ENCODE peak calls at places on chromosome 15, in six cellular contexts. O is left ventricle myocardium inferior; J is IMR-90; V is AG04450; K is mucosa of descending colon; I is CD4-positive, CD25-positive, alpha-beta regulatory T cell. P is an unnamed sample.

GRCh38 chr15:52350423-52350822 is 54.8 kb upstream of the MYO5C start:
- DNase-seq in O (no peak), J (no peak), V (no peak), K (no peak), I (no peak), P (no peak)

GRCh38 chr15:65054333-65055200 is 9.4 kb downstream of the SLC51B start:
- DNase-seq in O (peak; percentile 77), J (peak; percentile 68), V (no peak), K (no peak), I (peak; percentile 12), P (peak; percentile 50)

GRCh38 chr15:77753238-77753873 is 120.6 kb upstream of the LINGO1 start:
- DNase-seq in O (no peak), J (peak; percentile 5), V (no peak), K (no peak), I (no peak), P (peak; percentile 16)

GRCh38 chr15:25240461-25241021 is 198.3 kb downstream of the UBE3A start:
- DNase-seq in O (peak; percentile 4), J (no peak), V (no peak), K (peak; percentile 26), I (no peak), P (no peak)

GRCh38 chr15:65940618-65940909 is 71.3 kb downstream of the RAB11A start:
- DNase-seq in O (no peak), J (peak; percentile 13), V (no peak), K (no peak), I (no peak), P (no peak)

GRCh38 chr15:59168536-59168935 is 38.1 kb upstream of the LDHAL6B start:
- DNase-seq in O (no peak), J (peak; percentile 63), V (no peak), K (no peak), I (no peak), P (no peak)

GRCh38 chr15:59438891-59439290 is 905 bp downstream of the FAM81A start:
- DNase-seq in O (no peak), J (no peak), V (no peak), K (peak; percentile 65), I (no peak), P (no peak)

GRCh38 chr15:39874890-39875549 is 45.0 kb downstream of the GPR176 start:
- DNase-seq in O (no peak), J (no peak), V (no peak), K (no peak), I (no peak), P (peak; percentile 37)

GRCh38 chr15:40843885-40844542 is at the start of gene SPINT1:
- DNase-seq in O (no peak), J (no peak), V (no peak), K (peak; percentile 88), I (no peak), P (no peak)

GRCh38 chr15:76239786-76240185 is 71.5 kb downstream of the ETFA start:
- DNase-seq in O (no peak), J (peak; percentile 18), V (no peak), K (no peak), I (no peak), P (no peak)

GRCh38 chr15:74680461-74680860 is 15.4 kb downstream of the EDC3 start:
- DNase-seq in O (no peak), J (peak; percentile 23), V (no peak), K (no peak), I (no peak), P (no peak)

GRCh38 chr15:22895465-22896190 is 57.2 kb downstream of the NIPA2 start:
- DNase-seq in O (no peak), J (peak; percentile 34), V (no peak), K (no peak), I (no peak), P (no peak)

GRCh38 chr15:64247906-64248541 is 85.2 kb upstream of the PPIB start:
- DNase-seq in O (no peak), J (peak; percentile 90), V (peak; percentile 60), K (no peak), I (no peak), P (peak; percentile 12)

GRCh38 chr15:46815765-46816164 is 901.5 kb upstream of the SEMA6D start:
- DNase-seq in O (peak; percentile 14), J (no peak), V (no peak), K (no peak), I (no peak), P (no peak)

GRCh38 chr15:38650384-38650783 is 85.8 kb upstream of the RASGRP1 start:
- DNase-seq in O (no peak), J (no peak), V (no peak), K (no peak), I (no peak), P (no peak)

GRCh38 chr15:38652998-38653397 is 88.4 kb upstream of the RASGRP1 start:
- DNase-seq in O (no peak), J (no peak), V (no peak), K (no peak), I (peak; percentile 62), P (peak; percentile 99)

GRCh38 chr15:38650936-38651327 is 86.3 kb upstream of the RASGRP1 start:
- DNase-seq in O (no peak), J (no peak), V (no peak), K (no peak), I (no peak), P (no peak)

GRCh38 chr15:38651328-38652038 is 86.9 kb upstream of the RASGRP1 start:
- DNase-seq in O (no peak), J (no peak), V (no peak), K (peak; percentile 59), I (peak; percentile 30), P (peak; percentile 97)

DNA sequence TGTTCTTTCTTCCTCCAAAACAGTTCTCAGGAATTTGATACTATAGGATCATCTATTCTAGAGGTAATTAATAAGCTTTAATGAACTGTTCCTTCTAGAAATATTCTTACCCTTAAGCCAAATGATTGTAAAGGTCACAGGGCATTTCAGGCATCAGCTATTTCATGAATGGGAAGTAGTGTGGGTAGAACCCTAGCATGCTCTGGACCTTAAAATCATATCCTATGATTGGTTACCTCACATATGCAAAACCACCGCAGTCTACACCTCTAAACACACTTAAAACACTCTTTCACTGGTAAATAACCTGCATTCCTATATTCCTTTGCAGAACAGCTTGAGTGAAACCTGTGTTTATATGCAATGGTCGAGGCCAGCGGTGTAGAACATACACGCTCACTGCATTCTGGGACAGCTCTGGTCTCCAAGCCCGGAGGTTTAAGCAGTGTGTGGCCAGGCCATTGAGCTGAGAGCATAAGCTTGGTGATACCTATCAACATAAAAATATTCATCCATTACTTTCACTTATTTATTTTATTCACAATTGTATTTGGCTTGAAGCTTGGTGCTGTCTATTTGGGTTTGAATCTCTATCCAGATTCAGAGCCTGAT is 87.7 kb upstream of the RASGRP1 start:
- DNase-seq in O (no peak), J (no peak), V (no peak), K (no peak), I (no peak), P (no peak)
- H3K4me3 ChIP-seq in O (no peak overlapping the region), J (no peak overlapping the region), V (no peak overlapping the region), K (no peak overlapping the region), I (peak overlapping the region; percentile 78), P (peak overlapping the region; percentile 36)

DNA sequence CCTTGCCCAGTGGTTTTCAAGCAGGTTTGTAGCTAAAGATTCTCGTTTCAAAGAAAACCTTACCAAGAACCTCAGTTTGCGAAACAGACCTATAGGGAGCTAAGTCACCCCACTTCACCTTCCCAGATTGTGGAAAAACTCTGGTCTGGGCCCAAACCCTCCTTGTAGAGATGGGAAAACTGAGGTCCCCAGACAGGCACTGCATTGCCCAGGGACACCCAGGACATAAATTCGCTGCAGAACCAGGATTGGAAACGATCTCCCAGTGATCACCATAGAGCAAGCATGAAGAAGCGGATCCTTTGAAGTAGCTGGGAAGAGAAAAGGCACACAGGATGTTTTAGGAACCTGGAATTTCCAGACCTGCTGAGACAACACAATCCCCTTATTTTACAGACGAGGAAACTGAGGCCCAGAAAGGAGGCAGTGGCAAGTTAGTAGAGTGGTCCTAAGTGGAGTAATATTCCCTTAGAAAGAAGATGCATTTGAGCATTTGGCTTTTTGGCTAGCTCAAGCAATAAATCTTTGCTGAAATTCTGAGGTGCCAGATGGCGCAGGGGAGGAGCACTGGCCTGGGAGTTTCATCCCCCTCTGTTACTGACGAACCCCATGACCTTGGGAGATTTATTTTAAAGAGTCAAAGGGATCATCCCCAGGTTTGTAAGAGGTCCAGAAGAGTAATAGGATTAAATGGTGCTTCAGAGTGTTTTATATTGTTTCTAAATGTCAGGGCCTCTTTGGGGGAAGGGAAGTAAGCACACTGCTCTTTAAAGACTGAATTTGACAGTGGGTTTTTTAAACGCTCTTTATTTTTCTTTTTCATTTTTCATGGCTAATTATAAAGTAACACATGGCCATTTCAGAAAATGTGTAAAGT is 85.3 kb upstream of the PIAS1 start:
- DNase-seq in O (no peak), J (no peak), V (no peak), K (no peak), I (no peak), P (no peak)
- H3K4me3 ChIP-seq in O (peak overlapping the region; percentile 60), J (peak overlapping the region; percentile 28), V (no peak overlapping the region), K (no peak overlapping the region), I (no peak overlapping the region), P (no peak overlapping the region)

DNA sequence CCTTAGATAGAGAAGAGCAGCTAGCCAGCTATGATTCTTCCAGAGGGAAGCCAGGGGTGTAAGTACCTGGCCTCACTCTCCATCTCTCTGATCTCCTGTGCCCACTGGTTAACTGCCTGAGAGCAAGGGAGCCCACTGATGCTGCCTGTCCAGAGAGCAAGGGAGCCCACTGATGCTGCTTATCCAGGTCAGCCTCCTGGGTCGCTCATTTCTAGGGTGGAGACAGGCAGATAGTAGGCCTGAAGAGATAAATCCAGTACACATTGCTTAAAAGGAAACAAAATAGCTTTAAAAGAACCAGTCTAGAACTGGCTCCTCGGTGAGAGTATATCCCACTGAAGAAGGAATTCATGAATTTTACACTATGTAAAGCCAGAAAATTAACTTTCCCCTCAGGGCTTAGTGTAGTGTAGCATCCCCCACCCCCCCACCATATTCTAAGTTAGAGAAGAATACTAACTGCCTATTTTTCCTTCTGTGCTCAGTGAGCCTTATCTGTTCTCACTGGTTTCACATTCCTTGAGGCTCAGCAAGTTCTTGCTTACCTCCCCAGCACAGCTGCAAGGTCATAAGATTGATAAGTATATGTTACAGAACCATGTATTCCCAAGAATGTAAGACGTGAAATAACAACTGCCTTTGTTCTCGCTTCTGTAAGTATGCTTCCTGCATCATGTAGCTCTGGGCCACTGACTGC is 30.5 kb upstream of the NOX5 start:
- DNase-seq in O (no peak), J (peak; percentile 16), V (no peak), K (no peak), I (no peak), P (no peak)
- H3K4me3 ChIP-seq in O (no peak overlapping the region), J (no peak overlapping the region), V (no peak overlapping the region), K (no peak overlapping the region), I (no peak overlapping the region), P (no peak overlapping the region)

GRCh38 chr15:87477759-87478687 is 778.5 kb downstream of the NTRK3 start:
- DNase-seq in O (no peak), J (peak; percentile 49), V (peak; percentile 41), K (no peak), I (no peak), P (no peak)
- H3K4me3 ChIP-seq in O (peak overlapping the region; percentile 20), J (no peak overlapping the region), V (peak overlapping the region; percentile 15), K (no peak overlapping the region), I (no peak overlapping the region), P (no peak overlapping the region)

P was measured in Jurkat, Clone E6-1.